ENCODE peak calls at places on chromosome 15, in five cellular contexts. One of them, this sample, is unnamed.

GRCh38 chr15:85642693-85643058 is 152.0 kb downstream of the KLHL25 start:
- DNase-seq in Peyer's patch: no peak
- DNase-seq in stomach: no peak
- DNase-seq in esophagus squamous epithelium: no peak
- DNase-seq in heart left ventricle: peak
- DNase-seq in this sample: no peak

GRCh38 chr15:83365370-83365938 is 81.0 kb upstream of the BNC1 start:
- DNase-seq in heart left ventricle: peak
- DNase-seq in esophagus squamous epithelium: no peak
- DNase-seq in Peyer's patch: no peak
- DNase-seq in stomach: no peak
- DNase-seq in this sample: peak

GRCh38 chr15:75736256-75736655 is 23.6 kb upstream of the CSPG4 start:
- DNase-seq in stomach: no peak
- DNase-seq in heart left ventricle: no peak
- DNase-seq in esophagus squamous epithelium: no peak
- DNase-seq in Peyer's patch: no peak
- DNase-seq in this sample: no peak

GRCh38 chr15:39792954-39793353 is 10.3 kb upstream of the FSIP1 start:
- DNase-seq in stomach: no peak
- DNase-seq in esophagus squamous epithelium: no peak
- DNase-seq in heart left ventricle: no peak
- DNase-seq in Peyer's patch: no peak
- DNase-seq in this sample: no peak

GRCh38 chr15:84934942-84935729 is 46.5 kb upstream of the PDE8A start:
- DNase-seq in Peyer's patch: no peak
- DNase-seq in heart left ventricle: no peak
- DNase-seq in stomach: no peak
- DNase-seq in esophagus squamous epithelium: no peak
- DNase-seq in this sample: no peak

GRCh38 chr15:56076651-56077050 is 83.2 kb upstream of the NEDD4 start:
- DNase-seq in Peyer's patch: no peak
- DNase-seq in heart left ventricle: no peak
- DNase-seq in stomach: no peak
- DNase-seq in esophagus squamous epithelium: no peak
- DNase-seq in this sample: no peak

GRCh38 chr15:50675524-50676144 is 11.0 kb downstream of the TRPM7 start:
- DNase-seq in heart left ventricle: no peak
- DNase-seq in esophagus squamous epithelium: no peak
- DNase-seq in Peyer's patch: no peak
- DNase-seq in stomach: no peak
- DNase-seq in this sample: no peak

GRCh38 chr15:45919806-45920205 is 285.0 kb downstream of the SQOR start:
- DNase-seq in esophagus squamous epithelium: no peak
- DNase-seq in stomach: no peak
- DNase-seq in heart left ventricle: no peak
- DNase-seq in Peyer's patch: no peak
- DNase-seq in this sample: peak

GRCh38 chr15:63238796-63239195 is 38.6 kb upstream of the APH1B start:
- DNase-seq in stomach: no peak
- DNase-seq in heart left ventricle: no peak
- DNase-seq in Peyer's patch: no peak
- DNase-seq in esophagus squamous epithelium: no peak
- DNase-seq in this sample: no peak

GRCh38 chr15:71152542-71152941 is 37.3 kb downstream of the THSD4 start:
- DNase-seq in esophagus squamous epithelium: no peak
- DNase-seq in heart left ventricle: no peak
- DNase-seq in stomach: no peak
- DNase-seq in Peyer's patch: no peak
- DNase-seq in this sample: no peak

GRCh38 chr15:34812369-34812768 is 17.0 kb upstream of the ACTC1 start:
- DNase-seq in esophagus squamous epithelium: no peak
- DNase-seq in stomach: no peak
- DNase-seq in heart left ventricle: no peak
- DNase-seq in Peyer's patch: no peak
- DNase-seq in this sample: no peak

GRCh38 chr15:83108266-83109219 is 1.1 kb downstream of the TM6SF1 start:
- DNase-seq in heart left ventricle: peak
- DNase-seq in stomach: peak
- DNase-seq in Peyer's patch: no peak
- DNase-seq in esophagus squamous epithelium: peak
- DNase-seq in this sample: peak

GRCh38 chr15:32704343-32705076 is 13.3 kb upstream of the GREM1 start:
- DNase-seq in esophagus squamous epithelium: no peak
- DNase-seq in stomach: no peak
- DNase-seq in heart left ventricle: no peak
- DNase-seq in Peyer's patch: no peak
- DNase-seq in this sample: no peak

GRCh38 chr15:45670511-45670910 is 35.7 kb downstream of the SQOR start:
- DNase-seq in stomach: no peak
- DNase-seq in Peyer's patch: no peak
- DNase-seq in esophagus squamous epithelium: no peak
- DNase-seq in heart left ventricle: no peak
- DNase-seq in this sample: no peak

GRCh38 chr15:26451995-26452394 is 320.9 kb downstream of the GABRB3 start:
- DNase-seq in esophagus squamous epithelium: no peak
- DNase-seq in stomach: no peak
- DNase-seq in Peyer's patch: no peak
- DNase-seq in heart left ventricle: no peak
- DNase-seq in this sample: no peak

GRCh38 chr15:96331141-96331941 is 841 bp downstream of the NR2F2 start:
- DNase-seq in heart left ventricle: peak
- DNase-seq in esophagus squamous epithelium: no peak
- DNase-seq in Peyer's patch: no peak
- DNase-seq in stomach: no peak
- DNase-seq in this sample: peak

GRCh38 chr15:47351501-47351900 is 365.8 kb upstream of the SEMA6D start:
- DNase-seq in esophagus squamous epithelium: no peak
- DNase-seq in heart left ventricle: no peak
- DNase-seq in stomach: no peak
- DNase-seq in Peyer's patch: no peak
- DNase-seq in this sample: no peak

GRCh38 chr15:92958105-92958504 is 58.0 kb downstream of the CHD2 start:
- DNase-seq in stomach: no peak
- DNase-seq in Peyer's patch: no peak
- DNase-seq in esophagus squamous epithelium: no peak
- DNase-seq in heart left ventricle: no peak
- DNase-seq in this sample: no peak

GRCh38 chr15:40252141-40252437 is 13.2 kb downstream of the PAK6 start:
- DNase-seq in stomach: no peak
- DNase-seq in heart left ventricle: no peak
- DNase-seq in esophagus squamous epithelium: no peak
- DNase-seq in Peyer's patch: no peak
- DNase-seq in this sample: no peak

GRCh38 chr15:65374334-65374733 is 3.5 kb downstream of the IGDCC3 start:
- DNase-seq in Peyer's patch: no peak
- DNase-seq in stomach: no peak
- DNase-seq in esophagus squamous epithelium: no peak
- DNase-seq in heart left ventricle: no peak
- DNase-seq in this sample: no peak

GRCh38 chr15:87498545-87498944 is 758.0 kb downstream of the NTRK3 start:
- DNase-seq in heart left ventricle: no peak
- DNase-seq in esophagus squamous epithelium: no peak
- DNase-seq in Peyer's patch: no peak
- DNase-seq in stomach: no peak
- DNase-seq in this sample: no peak

GRCh38 chr15:74179101-74179841 is 5.8 kb downstream of the ISLR start:
- DNase-seq in stomach: no peak
- DNase-seq in Peyer's patch: peak
- DNase-seq in esophagus squamous epithelium: no peak
- DNase-seq in heart left ventricle: peak
- DNase-seq in this sample: peak

GRCh38 chr15:65829150-65829764 is 37.2 kb upstream of the DENND4A start:
- DNase-seq in esophagus squamous epithelium: no peak
- DNase-seq in stomach: no peak
- DNase-seq in heart left ventricle: no peak
- DNase-seq in Peyer's patch: no peak
- DNase-seq in this sample: no peak

GRCh38 chr15:92118162-92118935 is 264.8 kb downstream of the SLCO3A1 start:
- DNase-seq in esophagus squamous epithelium: no peak
- DNase-seq in heart left ventricle: no peak
- DNase-seq in stomach: no peak
- DNase-seq in Peyer's patch: no peak
- DNase-seq in this sample: no peak

GRCh38 chr15:82585072-82585471 is 44.8 kb upstream of the RPS17 start:
- DNase-seq in stomach: no peak
- DNase-seq in Peyer's patch: no peak
- DNase-seq in heart left ventricle: no peak
- DNase-seq in esophagus squamous epithelium: no peak
- DNase-seq in this sample: no peak

GRCh38 chr15:79339588-79340314 is 28.8 kb downstream of the TMED3 start:
- DNase-seq in Peyer's patch: no peak
- DNase-seq in heart left ventricle: no peak
- DNase-seq in esophagus squamous epithelium: no peak
- DNase-seq in stomach: no peak
- DNase-seq in this sample: no peak

GRCh38 chr15:69224383-69224782 is 63.9 kb downstream of the GLCE start:
- DNase-seq in heart left ventricle: no peak
- DNase-seq in stomach: peak
- DNase-seq in esophagus squamous epithelium: no peak
- DNase-seq in Peyer's patch: peak
- DNase-seq in this sample: peak
- TF ChIP-seq POLR2A in heart left ventricle: no peak
- TF ChIP-seq POLR2A in stomach: no peak
- TF ChIP-seq POLR2A in esophagus squamous epithelium: no peak
- TF ChIP-seq POLR2A in Peyer's patch: no peak
- TF ChIP-seq POLR2A in this sample: no peak

DNA sequence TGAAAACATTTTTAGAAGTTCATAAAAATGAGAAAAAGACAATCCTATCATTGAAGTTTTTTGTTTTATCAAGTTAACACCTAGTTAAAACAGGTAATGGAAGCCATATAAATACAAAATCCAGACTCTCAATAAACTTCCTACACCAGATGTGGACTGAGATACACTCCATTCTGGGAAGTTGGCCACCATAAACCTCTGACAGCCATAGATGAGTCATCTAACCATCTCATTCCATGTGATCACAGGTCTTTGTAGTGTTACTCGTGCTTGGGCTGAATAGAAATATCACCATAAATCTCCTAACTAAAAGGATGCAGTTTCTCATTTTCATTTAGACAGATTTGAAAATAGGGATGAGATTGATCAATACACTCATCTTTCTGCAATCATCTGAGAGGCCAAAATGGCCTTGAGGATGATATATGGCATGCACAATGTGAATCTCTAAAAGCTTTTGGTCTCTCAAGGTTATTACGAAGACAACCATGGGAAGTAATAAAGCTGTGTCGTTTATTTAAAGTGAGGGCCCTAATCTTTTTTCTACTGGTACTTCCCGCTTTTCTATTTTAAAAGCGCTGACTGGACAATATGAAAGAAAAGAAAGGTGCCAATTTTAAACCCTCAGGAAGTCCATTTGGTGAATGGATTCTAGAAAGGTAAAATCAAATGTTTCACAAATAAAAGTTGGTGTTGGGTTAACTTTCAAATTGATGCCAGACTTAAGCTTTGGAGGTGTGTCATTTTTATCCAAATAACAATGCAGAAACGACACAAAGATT is 155.5 kb downstream of the POLR2M start:
- DNase-seq in esophagus squamous epithelium: no peak
- DNase-seq in Peyer's patch: no peak
- DNase-seq in heart left ventricle: no peak
- DNase-seq in stomach: no peak
- DNase-seq in this sample: no peak
- H3K27ac ChIP-seq in esophagus squamous epithelium: no peak
- H3K27ac ChIP-seq in Peyer's patch: no peak
- H3K27ac ChIP-seq in heart left ventricle: no peak
- H3K27ac ChIP-seq in stomach: no peak
- H3K27ac ChIP-seq in this sample: no peak

DNA sequence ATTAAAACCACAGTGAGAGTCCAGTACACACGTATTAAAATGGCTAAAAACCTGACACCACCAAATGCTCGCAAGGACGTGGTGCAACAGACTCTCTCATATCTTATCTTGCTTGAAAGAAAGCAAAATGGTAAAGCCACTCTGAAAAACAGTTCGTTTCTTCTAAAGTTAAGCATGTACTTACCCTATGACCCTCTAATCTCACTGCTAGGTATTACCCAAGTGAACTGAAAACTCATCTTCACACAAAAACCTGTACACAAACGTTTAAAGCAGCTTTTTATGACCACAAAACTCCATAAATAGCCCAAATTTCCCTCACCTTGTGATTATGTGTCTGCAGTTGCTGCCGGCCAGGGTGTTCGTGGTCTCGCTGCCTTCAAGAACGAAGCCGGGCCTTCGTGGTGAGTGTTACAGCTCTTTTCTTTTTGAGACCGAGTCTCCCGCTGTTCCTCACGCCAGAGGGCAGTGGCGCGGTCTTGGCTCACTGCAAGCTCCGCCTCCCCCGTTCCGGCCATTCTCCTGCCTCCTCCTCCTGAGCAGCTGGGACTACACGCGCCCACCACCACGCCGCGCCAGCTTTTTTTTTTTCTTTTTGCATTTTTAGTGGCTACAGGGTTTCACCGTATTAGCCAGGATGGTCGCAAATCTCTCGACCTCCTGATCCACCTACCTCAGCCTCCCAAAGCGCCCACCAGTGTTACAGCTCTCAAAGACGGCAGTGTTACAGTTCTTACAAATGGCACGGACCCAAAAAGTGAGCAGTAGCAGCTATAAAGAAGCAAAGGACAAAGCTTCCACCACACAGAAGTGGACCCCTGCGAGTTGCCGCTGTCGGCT is 165.4 kb downstream of the TJP1 start:
- DNase-seq in stomach: no peak
- DNase-seq in Peyer's patch: no peak
- DNase-seq in heart left ventricle: no peak
- DNase-seq in esophagus squamous epithelium: no peak
- DNase-seq in this sample: peak
- H3K4me3 ChIP-seq in stomach: no peak
- H3K4me3 ChIP-seq in Peyer's patch: no peak
- H3K4me3 ChIP-seq in heart left ventricle: no peak
- H3K4me3 ChIP-seq in esophagus squamous epithelium: no peak
- H3K4me3 ChIP-seq in this sample: no peak

DNA sequence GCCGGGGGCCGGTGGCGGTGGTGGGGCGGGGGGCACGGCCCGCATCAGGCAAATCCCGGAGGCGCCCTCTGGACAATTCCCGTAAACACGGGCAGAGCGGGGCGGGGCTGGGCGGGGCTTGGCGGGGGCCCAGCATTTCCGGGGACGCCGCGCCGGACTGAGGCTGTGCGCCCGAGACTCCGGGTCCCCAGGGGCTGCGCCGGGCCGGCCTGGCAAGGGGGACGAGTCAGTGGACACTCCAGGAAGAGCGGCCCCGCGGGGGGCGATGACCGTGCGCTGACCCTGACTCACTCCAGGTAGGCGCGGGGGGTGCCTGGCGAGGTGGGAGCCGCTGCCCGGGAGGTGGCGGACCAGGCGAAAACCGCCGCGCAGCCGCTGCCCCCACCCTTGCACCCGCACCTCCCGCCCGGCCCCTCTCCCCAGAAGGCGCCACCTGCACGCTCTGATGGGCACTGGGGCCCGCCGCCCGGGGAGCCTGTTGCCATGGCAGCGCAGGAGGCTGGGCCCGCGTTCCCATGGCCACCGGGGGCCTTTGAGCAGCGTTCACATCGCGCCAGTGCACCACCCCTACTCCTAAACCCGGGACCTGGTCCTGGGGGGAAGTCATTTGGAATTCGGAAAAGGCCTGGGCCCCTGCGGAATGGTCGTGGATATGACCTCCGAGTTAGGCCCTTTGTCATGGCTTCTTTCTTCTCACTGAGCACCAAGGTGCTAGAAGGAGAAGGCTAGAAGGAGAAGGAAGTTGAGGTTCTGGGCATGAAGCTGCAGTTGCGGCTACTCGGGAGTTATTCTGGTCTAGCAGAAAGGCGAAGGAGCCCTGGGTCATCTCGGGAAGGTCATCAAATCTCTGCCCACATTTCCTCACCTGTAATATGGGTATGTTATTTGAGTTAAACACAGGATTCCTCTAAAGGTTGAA is 16.1 kb upstream of the SEMA4B start:
- DNase-seq in heart left ventricle: peak
- DNase-seq in Peyer's patch: peak
- DNase-seq in stomach: peak
- DNase-seq in esophagus squamous epithelium: peak
- DNase-seq in this sample: peak
- TF ChIP-seq POLR2A in heart left ventricle: no peak
- TF ChIP-seq POLR2A in Peyer's patch: peak
- TF ChIP-seq POLR2A in stomach: no peak
- TF ChIP-seq POLR2A in esophagus squamous epithelium: peak
- TF ChIP-seq POLR2A in this sample: no peak